ENCODE peak calls at places on chromosome 16, in five cellular contexts. Y is Peyer's patch, G is sigmoid colon, U is IMR-90, K is tibial artery. M is an unnamed sample.

GRCh38 chr16:85555549-85556455 is 57.3 kb upstream of the GSE1 start:
- DNase-seq in G (no peak), K (peak; percentile 52), Y (peak; percentile 68), U (no peak), M (peak; percentile 72)

GRCh38 chr16:62225675-62226074 is 189.4 kb upstream of the CDH8 start:
- DNase-seq in U (no peak), G (no peak), K (peak; percentile 66), Y (peak; percentile 17), M (peak; percentile 78)

GRCh38 chr16:24525970-24526559 is 13.3 kb upstream of the RBBP6 start:
- DNase-seq in G (no peak), K (no peak), Y (no peak), U (no peak), M (no peak)

GRCh38 chr16:81088836-81089235 is 7.4 kb downstream of the GCSH start:
- DNase-seq in U (no peak), G (no peak), K (no peak), Y (no peak), M (no peak)

GRCh38 chr16:87127061-87127765 is 190.0 kb downstream of the C16orf95 start:
- DNase-seq in K (no peak), G (peak; percentile 69), Y (no peak), U (peak; percentile 44), M (no peak)

GRCh38 chr16:1194665-1195392 is 30.2 kb downstream of the TPSG1 start:
- DNase-seq in K (no peak), U (no peak), Y (no peak), G (no peak), M (no peak)

GRCh38 chr16:2925951-2926659 is 14.4 kb downstream of the FLYWCH1 start:
- DNase-seq in U (no peak), G (no peak), Y (no peak), K (no peak), M (no peak)

GRCh38 chr16:74874912-74875311 is 100.3 kb upstream of the FA2H start:
- DNase-seq in U (no peak), G (no peak), K (no peak), Y (no peak), M (no peak)

GRCh38 chr16:86798247-86799041 is 220.1 kb downstream of the FOXL1 start:
- DNase-seq in G (peak; percentile 4), K (no peak), U (no peak), Y (no peak), M (no peak)

GRCh38 chr16:65315004-65315398 is 193.1 kb upstream of the CDH11 start:
- DNase-seq in Y (no peak), K (peak; percentile 78), U (no peak), G (peak; percentile 74), M (no peak)

GRCh38 chr16:21156767-21157467 is 1.6 kb upstream of the LDAF1 start:
- DNase-seq in G (peak; percentile 69), U (peak; percentile 83), K (no peak), Y (no peak), M (peak; percentile 32)

GRCh38 chr16:87580855-87581261 is 21.4 kb upstream of the JPH3 start:
- DNase-seq in K (no peak), G (no peak), Y (no peak), U (peak; percentile 46), M (no peak)

GRCh38 chr16:8855051-8855786 is 13.6 kb downstream of the CARHSP1 start:
- DNase-seq in K (peak; percentile 16), G (peak; percentile 55), U (no peak), Y (no peak), M (no peak)

GRCh38 chr16:8853150-8853549 is 15.7 kb downstream of the CARHSP1 start:
- DNase-seq in U (no peak), Y (no peak), K (no peak), G (peak; percentile 49), M (no peak)

GRCh38 chr16:8853611-8854010 is 15.2 kb downstream of the CARHSP1 start:
- DNase-seq in K (no peak), G (no peak), U (no peak), Y (no peak), M (no peak)

GRCh38 chr16:8855972-8856371 is 12.8 kb downstream of the CARHSP1 start:
- DNase-seq in K (peak; percentile 10), U (no peak), G (peak; percentile 28), Y (no peak), M (no peak)

GRCh38 chr16:8854298-8854948 is 14.4 kb downstream of the CARHSP1 start:
- DNase-seq in G (peak; percentile 52), Y (no peak), U (no peak), K (peak; percentile 7), M (no peak)
- H3K36me3 ChIP-seq in G (peaks cover 44% of the 10 kb centered on the region), Y (peaks cover 65% of the 10 kb centered on the region), U (peaks cover 79% of the 10 kb centered on the region), K (peaks cover 32% of the 10 kb centered on the region), M (peaks cover 68% of the 10 kb centered on the region)

DNA sequence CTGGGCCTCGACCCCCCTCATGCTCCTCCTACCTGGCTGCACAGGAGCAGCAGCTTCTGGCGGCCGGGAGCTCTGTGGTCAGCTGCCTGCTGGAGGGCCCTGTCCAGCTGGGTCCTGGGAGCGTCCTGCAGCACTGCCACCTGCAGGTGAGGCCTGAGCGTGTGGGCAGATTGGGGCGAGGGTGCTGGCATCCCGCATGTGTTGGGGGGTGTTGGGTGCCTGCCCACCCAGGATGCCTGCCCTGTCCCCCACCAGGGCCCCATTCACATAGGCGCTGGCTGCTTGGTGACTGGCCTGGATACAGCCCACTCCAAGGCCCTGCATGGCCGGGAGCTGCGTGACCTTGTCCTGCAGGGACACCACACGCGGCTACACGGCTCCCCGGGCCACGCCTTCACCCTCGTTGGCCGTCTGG is 16.5 kb downstream of the FCSK start:
- DNase-seq in U (peak; percentile 10), G (no peak), K (no peak), Y (no peak), M (peak; percentile 83)
- H3K36me3 ChIP-seq in U (peaks cover 7% of the 10 kb centered on the region), G (peaks cover 61% of the 10 kb centered on the region), K (peaks cover 29% of the 10 kb centered on the region), Y (peaks cover 63% of the 10 kb centered on the region), M (no peaks in the 10 kb centered on the region)

DNA sequence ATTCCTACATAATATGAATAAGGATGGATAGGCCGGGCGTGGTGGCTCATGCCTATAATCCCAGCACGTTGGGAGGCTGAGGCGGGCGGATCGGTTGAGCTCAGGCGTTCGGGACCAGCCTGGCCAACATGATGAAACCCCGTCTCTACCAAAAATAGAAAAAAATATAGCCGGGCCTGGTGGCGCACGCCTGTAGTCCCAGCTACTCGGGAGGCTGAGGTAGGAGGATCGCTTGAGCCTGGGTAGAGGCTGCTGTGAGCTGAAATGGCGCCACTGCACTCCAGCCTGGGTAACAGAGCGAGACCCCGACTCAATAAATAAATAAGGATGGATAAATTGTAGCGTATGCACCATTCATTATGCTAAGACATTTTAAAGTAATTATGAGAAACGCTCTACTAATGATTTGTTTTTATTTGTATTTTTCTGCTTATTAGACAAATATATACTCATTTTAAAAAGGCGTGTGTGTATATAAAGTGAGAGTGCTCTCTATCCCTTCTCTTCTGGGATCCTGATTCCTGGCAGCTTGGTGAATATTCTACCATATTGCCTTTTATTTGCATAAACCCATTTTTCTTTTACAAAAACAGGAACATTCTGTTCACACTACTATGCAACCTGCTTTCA is 26.3 kb downstream of the DDX19A start:
- DNase-seq in K (no peak), U (no peak), Y (no peak), G (no peak), M (no peak)
- H3K36me3 ChIP-seq in K (peaks cover 44% of the 10 kb centered on the region), U (peaks cover 42% of the 10 kb centered on the region), Y (peaks cover 69% of the 10 kb centered on the region), G (peaks cover 85% of the 10 kb centered on the region), M (peaks cover 79% of the 10 kb centered on the region)

GRCh38 chr16:66750279-66751134 is 902 bp downstream of the DYNC1LI2 start:
- DNase-seq in Y (no peak), U (no peak), K (no peak), G (no peak), M (no peak)

GRCh38 chr16:66742409-66742808 is 9.0 kb downstream of the DYNC1LI2 start:
- DNase-seq in Y (no peak), U (no peak), K (no peak), G (no peak), M (no peak)

GRCh38 chr16:66741971-66742396 is 9.4 kb downstream of the DYNC1LI2 start:
- DNase-seq in K (no peak), G (no peak), Y (no peak), U (peak; percentile 40), M (no peak)

GRCh38 chr16:66746682-66747081 is 4.7 kb downstream of the DYNC1LI2 start:
- DNase-seq in K (no peak), G (no peak), U (no peak), Y (no peak), M (no peak)

DNA sequence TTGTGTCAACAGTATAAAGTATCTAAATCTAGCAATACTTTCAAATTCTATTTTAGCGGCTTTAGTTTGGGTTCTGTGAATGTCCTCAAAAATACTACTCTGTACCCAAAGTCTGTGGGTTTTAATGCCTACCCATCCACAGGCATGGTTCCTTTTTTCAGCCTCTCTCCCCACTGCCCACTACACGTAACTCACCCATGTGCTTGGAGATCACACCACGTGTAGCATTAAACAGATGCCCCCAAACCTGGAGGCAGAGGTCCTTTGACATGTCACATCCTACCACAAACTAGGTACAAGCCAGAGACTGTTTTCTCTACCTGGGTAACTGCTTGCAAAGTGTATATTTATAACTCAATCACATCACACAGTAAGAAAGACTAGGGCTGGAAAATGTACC is 5.4 kb downstream of the DYNC1LI2 start:
- DNase-seq in K (no peak), Y (no peak), G (no peak), U (no peak), M (no peak)
- H3K36me3 ChIP-seq in K (peaks cover 22% of the 10 kb centered on the region), Y (peaks cover 60% of the 10 kb centered on the region), G (peaks cover 69% of the 10 kb centered on the region), U (peaks cover 45% of the 10 kb centered on the region), M (peaks cover 87% of the 10 kb centered on the region)

GRCh38 chr16:28589930-28590329 is 6.9 kb downstream of the SULT1A2 start:
- DNase-seq in Y (no peak), U (no peak), K (no peak), G (no peak), M (no peak)

GRCh38 chr16:28587386-28587785 is 9.5 kb downstream of the SULT1A2 start:
- DNase-seq in Y (no peak), G (no peak), K (no peak), U (no peak), M (no peak)

GRCh38 chr16:28589069-28589468 is 7.8 kb downstream of the SULT1A2 start:
- DNase-seq in U (no peak), K (no peak), Y (no peak), G (no peak), M (no peak)

GRCh38 chr16:28580726-28581315 is 16.0 kb downstream of the SULT1A2 start:
- DNase-seq in Y (no peak), U (no peak), K (no peak), G (no peak), M (no peak)

DNA sequence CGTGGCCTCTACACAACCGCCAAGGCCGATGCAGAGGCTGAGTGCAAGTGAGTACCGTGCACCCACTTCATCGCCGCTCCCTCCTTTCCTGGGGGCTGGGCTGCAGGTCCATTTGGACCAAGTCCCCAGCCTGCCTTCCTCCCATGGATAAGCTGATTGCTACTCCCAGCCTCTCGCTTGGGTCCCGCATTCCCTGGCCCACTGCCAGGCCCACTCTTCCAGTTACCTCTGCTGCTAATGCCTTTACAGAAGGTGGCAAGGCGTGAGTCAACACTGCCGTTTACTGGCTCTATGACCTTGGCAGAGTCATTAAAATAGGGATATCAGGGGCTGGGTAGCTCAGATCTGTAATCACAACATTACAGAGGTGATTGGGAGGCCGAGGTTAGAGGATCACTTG is 11.2 kb downstream of the SULT1A2 start:
- DNase-seq in Y (no peak), G (no peak), U (no peak), K (no peak), M (no peak)
- H3K36me3 ChIP-seq in Y (peaks cover 91% of the 10 kb centered on the region), G (peaks cover 100% of the 10 kb centered on the region), U (peaks cover 23% of the 10 kb centered on the region), K (peaks cover 65% of the 10 kb centered on the region), M (peaks cover 53% of the 10 kb centered on the region)

GRCh38 chr16:88720396-88720970 is 14.2 kb downstream of the CTU2 start:
- DNase-seq in Y (no peak), G (no peak), K (no peak), U (no peak), M (no peak)
- H3K36me3 ChIP-seq in Y (peaks cover 98% of the 10 kb centered on the region), G (peaks cover 100% of the 10 kb centered on the region), K (peaks cover 67% of the 10 kb centered on the region), U (peaks cover 95% of the 10 kb centered on the region), M (no peaks in the 10 kb centered on the region)

M was measured in WERI-Rb-1.